ENCODE peak calls at places on chromosomes 13 and 19, in nine cellular contexts. J is iris pigment epithelial cell; C is A549; S is activated T-helper 9 cell treated with anti-CD3 and anti-CD28 coated beads, Interleukin-2, amount 50 U/mL, for 16 hours; M is RWPE1; L is tibial nerve; A is A172; F is Kasumi-1; D is gastrocnemius medialis. T is an unnamed sample.

GRCh38 chr19:5358173-5358800 is 17.7 kb upstream of the PTPRS start:
- DNase-seq in J (peak), C (peak), S (no peak), M (no peak), L (no peak), A (no peak), F (no peak), D (no peak), T (no peak)

GRCh38 chr19:14182481-14182880 is 23.5 kb downstream of the ADGRL1 start:
- DNase-seq in J (no peak), C (no peak), S (no peak), M (no peak), L (no peak), A (no peak), F (no peak), D (no peak), T (no peak)

GRCh38 chr13:80989241-80989640 is 648.3 kb upstream of the SPRY2 start:
- DNase-seq in J (peak), C (no peak), S (no peak), M (no peak), L (no peak), A (no peak), F (no peak), D (no peak), T (no peak)

GRCh38 chr13:95741584-95742563 is 64.9 kb downstream of the DNAJC3 start:
- DNase-seq in J (no peak), C (no peak), S (no peak), M (no peak), L (no peak), A (no peak), F (no peak), D (no peak), T (no peak)

GRCh38 chr19:7831452-7831851 is 1.4 kb downstream of the EVI5L start:
- DNase-seq in J (peak), C (peak), S (no peak), M (peak), L (no peak), A (peak), F (no peak), D (no peak), T (no peak)

GRCh38 chr13:38180670-38181069 is 169.0 kb upstream of the UFM1 start:
- DNase-seq in J (no peak), C (no peak), S (no peak), M (no peak), L (no peak), A (peak), F (no peak), D (no peak), T (no peak)

GRCh38 chr13:42769650-42770049 is 11.7 kb upstream of the FAM216B start:
- DNase-seq in J (peak), C (no peak), S (no peak), M (no peak), L (no peak), A (no peak), F (no peak), D (no peak), T (no peak)

GRCh38 chr13:43374621-43375020 is 351.2 kb downstream of the DNAJC15 start:
- DNase-seq in J (peak), C (no peak), S (no peak), M (no peak), L (no peak), A (peak), F (peak), D (no peak), T (no peak)

GRCh38 chr19:15225797-15226196 is 6.5 kb downstream of the EPHX3 start:
- DNase-seq in J (no peak), C (no peak), S (no peak), M (no peak), L (no peak), A (no peak), F (no peak), D (no peak), T (no peak)

GRCh38 chr13:40271931-40272775 is 394.3 kb downstream of the FOXO1 start:
- DNase-seq in J (peak), C (peak), S (peak), M (peak), L (peak), A (peak), F (no peak), D (peak), T (peak)

GRCh38 chr13:113143466-113144254 is 14.8 kb upstream of the PROZ start:
- DNase-seq in J (no peak), C (no peak), S (no peak), M (no peak), L (no peak), A (no peak), F (no peak), D (no peak), T (no peak)